ENCODE peak calls at places on chromosomes 12 and 14, in five cellular contexts. P is activated CD4-positive, alpha-beta T cell treated with anti-CD3 and anti-CD28 coated beads, Interleukin-2, amount 10 ng/mL, durations not matched to agents 7 days and 5 days; H is Caco-2; F is A549; Y is CD8-positive, alpha-beta memory T cell. K is an unnamed sample.

GRCh38 chr14:95534299-95535225 is at the start of gene GLRX5:
- DNase-seq in P (peak), H (peak), F (peak), Y (peak), K (peak)

GRCh38 chr14:105525861-105526780 is at the start of gene TMEM121:
- DNase-seq in P (peak), H (peak), F (peak), Y (peak), K (peak)

GRCh38 chr12:16165506-16165905 is 112.0 kb downstream of the SLC15A5 start:
- DNase-seq in P (no peak), H (peak), F (peak), Y (no peak), K (peak)

GRCh38 chr14:71071042-71071441 is 163.8 kb downstream of the PCNX1 start:
- DNase-seq in P (no peak), H (no peak), F (no peak), Y (no peak), K (no peak)

GRCh38 chr12:120252071-120252906 is 13.2 kb downstream of the PXN start:
- DNase-seq in P (peak), H (no peak), F (no peak), Y (peak), K (no peak)

GRCh38 chr12:27975222-27976136 is 2.9 kb upstream of the PTHLH start:
- DNase-seq in P (no peak), H (peak), F (no peak), Y (no peak), K (peak)

GRCh38 chr12:48441122-48441521 is 31.2 kb upstream of the ANP32D start:
- DNase-seq in P (no peak), H (peak), F (no peak), Y (no peak), K (no peak)

GRCh38 chr12:32836710-32837109 is 59.9 kb downstream of the PKP2 start:
- DNase-seq in P (no peak), H (no peak), F (no peak), Y (no peak), K (no peak)

GRCh38 chr12:9349888-9350885 is 142.0 kb upstream of the PZP start:
- DNase-seq in P (no peak), H (no peak), F (no peak), Y (no peak), K (no peak)

GRCh38 chr14:74712499-74713394 is at the start of the genes AREL1 and FCF1:
- DNase-seq in P (peak), H (peak), F (peak), Y (peak), K (peak)

GRCh38 chr14:61766136-61766535 is 3.9 kb downstream of the SNAPC1 start:
- DNase-seq in P (no peak), H (no peak), F (no peak), Y (no peak), K (no peak)

GRCh38 chr14:104788873-104789663 is 6.5 kb downstream of the AKT1 start:
- DNase-seq in P (no peak), H (no peak), F (no peak), Y (no peak), K (no peak)

GRCh38 chr12:630656-631632 is 32.3 kb downstream of the NINJ2 start:
- DNase-seq in P (peak), H (no peak), F (no peak), Y (peak), K (no peak)

GRCh38 chr14:45091696-45092095 is 7.8 kb downstream of the PRPF39 start:
- DNase-seq in P (no peak), H (no peak), F (no peak), Y (no peak), K (no peak)

GRCh38 chr14:95045255-95045701 is 112.1 kb downstream of the DICER1 start:
- DNase-seq in P (no peak), H (no peak), F (no peak), Y (no peak), K (peak)

GRCh38 chr12:49104822-49105221 is 5.8 kb downstream of the LMBR1L start:
- DNase-seq in P (no peak), H (no peak), F (no peak), Y (no peak), K (no peak)

GRCh38 chr14:105151131-105151837 is 17.3 kb downstream of the JAG2 start:
- DNase-seq in P (no peak), H (no peak), F (no peak), Y (no peak), K (no peak)

GRCh38 chr12:3195859-3196483 is 118.8 kb downstream of the TSPAN9 start:
- DNase-seq in P (no peak), H (no peak), F (no peak), Y (no peak), K (no peak)

GRCh38 chr12:71799105-71799504 is 40.5 kb upstream of the TBC1D15 start:
- DNase-seq in P (no peak), H (no peak), F (no peak), Y (no peak), K (no peak)

GRCh38 chr12:988616-989015 is 2.4 kb upstream of the ERC1 start:
- DNase-seq in P (no peak), H (no peak), F (no peak), Y (no peak), K (peak)

GRCh38 chr14:64294672-64295413 is 672 bp upstream of the ESR2 start:
- DNase-seq in P (peak), H (peak), F (peak), Y (peak), K (peak)

GRCh38 chr12:90261283-90261682 is 552.6 kb upstream of the ATP2B1 start:
- DNase-seq in P (no peak), H (no peak), F (no peak), Y (no peak), K (no peak)

GRCh38 chr12:16323010-16323409 is 24.4 kb upstream of the MGST1 start:
- DNase-seq in P (no peak), H (no peak), F (no peak), Y (no peak), K (no peak)